ENCODE peak calls at places on chromosomes 1 and 21, in four cellular contexts. C is HFF-Myc, K is cardiac fibroblast, G is left ventricle myocardium inferior. Y is an unnamed sample.

GRCh38 chr1:222167111-222167510 is 380.8 kb downstream of the HHIPL2 start:
- DNase-seq in C (peak), K (peak), G (peak), Y (peak)

GRCh38 chr1:6307099-6307498 is 46.2 kb upstream of the GPR153 start:
- DNase-seq in C (no peak), K (no peak), G (no peak), Y (no peak)

GRCh38 chr21:40768056-40768455 is 78.9 kb downstream of the DSCAM start:
- DNase-seq in C (no peak), K (no peak), G (no peak), Y (no peak)

GRCh38 chr1:110778821-110779220 is 94.1 kb upstream of the CD53 start:
- DNase-seq in C (no peak), K (no peak), G (no peak), Y (no peak)

GRCh38 chr1:31567956-31568570 is 8.3 kb upstream of the TINAGL1 start:
- DNase-seq in C (no peak), K (no peak), G (no peak), Y (no peak)

GRCh38 chr1:113579256-113580018 is 179.8 kb downstream of the PHTF1 start:
- DNase-seq in C (no peak), K (peak), G (no peak), Y (no peak)

GRCh38 chr1:20209471-20209870 is 23.2 kb upstream of the PLA2G2C start:
- DNase-seq in C (no peak), K (no peak), G (no peak), Y (no peak)

GRCh38 chr1:160291248-160292220 is 6.6 kb upstream of the PEX19 start:
- DNase-seq in C (peak), K (peak), G (peak), Y (peak)

GRCh38 chr1:6508154-6508875 is 16.8 kb upstream of the PLEKHG5 start:
- DNase-seq in C (no peak), K (no peak), G (no peak), Y (no peak)

GRCh38 chr1:239719642-239720258 is 333.4 kb downstream of the CHRM3 start:
- DNase-seq in C (no peak), K (no peak), G (no peak), Y (peak)

GRCh38 chr1:42142894-42143675 is 10.1 kb upstream of the GUCA2B start:
- DNase-seq in C (no peak), K (no peak), G (no peak), Y (peak)

GRCh38 chr1:24968941-24969585 is 39.0 kb upstream of the RUNX3 start:
- DNase-seq in C (no peak), K (no peak), G (no peak), Y (no peak)

GRCh38 chr1:65141918-65142317 is 6.1 kb upstream of the AK4 start:
- DNase-seq in C (no peak), K (no peak), G (no peak), Y (no peak)

GRCh38 chr1:169824153-169824552 is 29.4 kb upstream of the METTL18 start:
- DNase-seq in C (no peak), K (no peak), G (no peak), Y (no peak)

GRCh38 chr1:193216920-193217319 is 30.5 kb upstream of the B3GALT2 start:
- DNase-seq in C (no peak), K (no peak), G (peak), Y (peak)

GRCh38 chr1:96968582-96969378 is 247.2 kb downstream of the PTBP2 start:
- DNase-seq in C (no peak), K (peak), G (no peak), Y (no peak)
- H3K4me3 ChIP-seq in C (no peak), K (no peak), G (no peak), Y (no peak)

GRCh38 chr1:44523747-44524146 is 118.7 kb downstream of the RNF220 start:
- DNase-seq in C (no peak), K (no peak), G (no peak), Y (no peak)
- H3K4me3 ChIP-seq in C (no peak), K (no peak), G (no peak), Y (no peak)

GRCh38 chr1:241331328-241331693 is 25.7 kb downstream of the RGS7 start:
- DNase-seq in C (no peak), K (no peak), G (no peak), Y (no peak)
- H3K4me3 ChIP-seq in C (no peak), K (no peak), G (no peak), Y (no peak)

GRCh38 chr1:27594542-27595510 is 9.1 kb downstream of the AHDC1 start:
- DNase-seq in C (no peak), K (no peak), G (no peak), Y (no peak)
- H3K4me3 ChIP-seq in C (no peak), K (no peak), G (no peak), Y (no peak)

GRCh38 chr1:203478986-203479385 is 3.4 kb downstream of the PRELP start:
- DNase-seq in C (no peak), K (no peak), G (no peak), Y (no peak)

GRCh38 chr1:203480525-203481084 is 5.0 kb downstream of the PRELP start:
- DNase-seq in C (peak), K (peak), G (peak), Y (peak)

GRCh38 chr1:203478231-203478630 is 2.6 kb downstream of the PRELP start:
- DNase-seq in C (no peak), K (no peak), G (no peak), Y (no peak)

GRCh38 chr1:203480084-203480483 is 4.5 kb downstream of the PRELP start:
- DNase-seq in C (no peak), K (peak), G (no peak), Y (no peak)

GRCh38 chr1:203479646-203480045 is 4.0 kb downstream of the PRELP start:
- DNase-seq in C (no peak), K (no peak), G (no peak), Y (no peak)
- H3K4me3 ChIP-seq in C (no peak), K (no peak), G (peak), Y (no peak)

GRCh38 chr1:155137129-155137528 is 1.5 kb downstream of the SLC50A1 start:
- DNase-seq in C (no peak), K (no peak), G (no peak), Y (no peak)

GRCh38 chr1:155134322-155134721 is 1.3 kb upstream of the SLC50A1 start:
- DNase-seq in C (no peak), K (no peak), G (no peak), Y (no peak)

GRCh38 chr1:155134858-155135415 is 715 bp upstream of the SLC50A1 start:
- DNase-seq in C (peak), K (peak), G (peak), Y (no peak)

GRCh38 chr1:155136728-155137127 is 1.1 kb downstream of the SLC50A1 start:
- DNase-seq in C (no peak), K (no peak), G (no peak), Y (no peak)

DNA sequence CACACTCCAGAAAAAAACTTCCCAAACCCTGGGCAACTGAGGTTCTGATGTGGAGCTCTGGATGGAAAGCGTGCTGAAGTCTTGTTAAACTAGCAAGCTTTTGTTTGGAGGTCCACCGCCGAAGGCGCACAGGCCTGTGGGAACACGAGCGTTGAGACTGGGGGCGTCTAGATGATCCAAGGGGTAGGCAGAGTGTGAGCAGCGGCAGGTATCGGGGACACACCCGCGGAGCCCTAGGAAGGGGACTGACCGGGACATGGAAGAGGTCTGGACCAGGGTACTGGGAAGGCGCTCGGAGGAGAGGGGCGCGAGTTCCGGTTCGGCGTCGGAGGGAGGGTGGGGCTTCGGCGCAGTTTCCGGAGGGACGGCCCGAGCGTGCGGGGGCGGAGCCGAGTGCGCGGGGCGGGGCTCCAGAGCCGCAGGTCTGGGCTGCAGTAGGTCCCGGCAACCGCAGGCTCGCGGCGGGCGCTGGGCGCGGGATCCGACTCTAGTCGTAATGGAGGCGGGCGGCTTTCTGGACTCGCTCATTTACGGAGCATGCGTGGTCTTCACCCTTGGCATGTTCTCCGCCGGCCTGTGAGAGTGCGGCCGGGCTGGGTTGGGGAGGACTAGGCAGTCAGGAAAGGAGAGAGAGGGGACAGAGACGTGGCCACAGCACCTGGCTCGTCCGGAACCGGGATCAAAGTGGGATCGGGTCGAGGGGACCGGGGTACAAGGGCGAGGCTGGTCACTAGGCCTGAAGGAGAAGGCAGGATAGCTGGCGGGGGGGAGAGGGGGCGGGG is at the start of gene SLC50A1:
- DNase-seq in C (peak), K (peak), G (peak), Y (peak)
- H3K4me3 ChIP-seq in C (peak), K (peak), G (peak), Y (peak)

GRCh38 chr1:184974086-184974836 is at the start of gene NIBAN1:
- DNase-seq in C (no peak), K (peak), G (peak), Y (no peak)

GRCh38 chr1:184973308-184974085 is 811 bp downstream of the NIBAN1 start:
- DNase-seq in C (no peak), K (peak), G (peak), Y (no peak)

GRCh38 chr1:184972281-184973055 is 1.8 kb downstream of the NIBAN1 start:
- DNase-seq in C (no peak), K (peak), G (no peak), Y (no peak)

GRCh38 chr1:184975208-184975875 is 1.0 kb upstream of the NIBAN1 start:
- DNase-seq in C (no peak), K (no peak), G (no peak), Y (no peak)

GRCh38 chr1:184974837-184975115 is 468 bp upstream of the NIBAN1 start:
- DNase-seq in C (no peak), K (no peak), G (no peak), Y (no peak)
- H3K4me3 ChIP-seq in C (peak), K (peak), G (peak), Y (no peak)

GRCh38 chr1:54276617-54277450 is 76.9 kb downstream of the MRPL37 start:
- DNase-seq in C (no peak), K (no peak), G (peak), Y (no peak)
- H3K4me3 ChIP-seq in C (no peak), K (no peak), G (no peak), Y (no peak)

GRCh38 chr1:72623299-72623708 is 341.0 kb upstream of the NEGR1 start:
- DNase-seq in C (peak), K (peak), G (no peak), Y (peak)
- H3K4me3 ChIP-seq in C (no peak), K (no peak), G (peak), Y (no peak)

Y was measured in Jurkat, Clone E6-1.